ENCODE peak calls at places on chromosomes 6 and 20, in ten cellular contexts. E is lower lobe of right lung; S is H9; A is CD8-positive, alpha-beta T cell; F is mammary epithelial cell; L is HFF-Myc; V is cardiac fibroblast; Q is transverse colon; K is tibial nerve; N is bronchial epithelial cell. P is an unnamed sample.

GRCh38 chr6:109820706-109821350 is 129.7 kb downstream of the FIG4 start:
- DNase-seq in E (no peak), S (no peak), A (no peak), F (no peak), L (no peak), V (no peak), Q (no peak), K (no peak), N (no peak), P (peak; percentile 28)

GRCh38 chr20:41050361-41051019 is 21.9 kb downstream of the TOP1 start:
- DNase-seq in E (no peak), S (no peak), A (no peak), F (no peak), L (no peak), V (no peak), Q (no peak), K (no peak), N (no peak), P (no peak)

GRCh38 chr6:8707956-8708772 is 272.8 kb upstream of the SLC35B3 start:
- DNase-seq in E (peak; percentile 51), S (no peak), A (no peak), F (peak; percentile 19), L (peak; percentile 4), V (peak; percentile 1), Q (peak; percentile 34), K (no peak), N (peak; percentile 64), P (no peak)

GRCh38 chr6:11824986-11825385 is 46.4 kb upstream of the ADTRP start:
- DNase-seq in E (no peak), S (no peak), A (no peak), F (peak; percentile 41), L (no peak), V (peak; percentile 57), Q (no peak), K (no peak), N (peak; percentile 24), P (peak; percentile 52)

GRCh38 chr6:80642452-80642851 is 536.0 kb downstream of the BCKDHB start:
- DNase-seq in E (no peak), S (no peak), A (no peak), F (peak; percentile 29), L (no peak), V (peak; percentile 42), Q (no peak), K (no peak), N (peak; percentile 16), P (no peak)

GRCh38 chr6:148223424-148223842 is 119.2 kb upstream of the SASH1 start:
- DNase-seq in E (no peak), S (no peak), A (no peak), F (peak; percentile 37), L (no peak), V (peak; percentile 73), Q (no peak), K (no peak), N (peak; percentile 76), P (no peak)

GRCh38 chr20:11234181-11234969 is 560.6 kb upstream of the JAG1 start:
- DNase-seq in E (no peak), S (no peak), A (no peak), F (no peak), L (no peak), V (peak; percentile 18), Q (no peak), K (no peak), N (no peak), P (peak; percentile 13)

GRCh38 chr6:88730602-88731001 is 232.8 kb downstream of the RNGTT start:
- DNase-seq in E (no peak), S (peak; percentile 45), A (no peak), F (peak; percentile 64), L (no peak), V (peak; percentile 90), Q (no peak), K (no peak), N (peak; percentile 50), P (no peak)

GRCh38 chr6:109015185-109015584 is 79.5 kb downstream of the SESN1 start:
- DNase-seq in E (no peak), S (no peak), A (no peak), F (peak; percentile 78), L (no peak), V (no peak), Q (no peak), K (no peak), N (peak; percentile 78), P (no peak)

GRCh38 chr20:37240337-37241055 is 21.1 kb downstream of the GHRH start:
- DNase-seq in E (no peak), S (no peak), A (no peak), F (peak; percentile 11), L (no peak), V (no peak), Q (no peak), K (no peak), N (peak; percentile 23), P (no peak)

GRCh38 chr6:155196891-155197290 is 66.9 kb upstream of the CLDN20 start:
- DNase-seq in E (no peak), S (no peak), A (no peak), F (no peak), L (no peak), V (no peak), Q (no peak), K (no peak), N (no peak), P (no peak)

GRCh38 chr6:402901-403658 is 11.5 kb downstream of the IRF4 start:
- DNase-seq in E (no peak), S (no peak), A (no peak), F (no peak), L (no peak), V (no peak), Q (no peak), K (no peak), N (no peak), P (peak; percentile 40)

GRCh38 chr20:3115190-3116107 is 30.9 kb upstream of the AVP start:
- DNase-seq in E (no peak), S (peak; percentile 73), A (peak; percentile 61), F (peak; percentile 37), L (no peak), V (peak; percentile 70), Q (no peak), K (no peak), N (peak; percentile 36), P (peak; percentile 82)

GRCh38 chr6:71394001-71394432 is 105.4 kb downstream of the OGFRL1 start:
- DNase-seq in E (no peak), S (no peak), A (no peak), F (peak; percentile 72), L (no peak), V (peak; percentile 82), Q (no peak), K (no peak), N (peak; percentile 71), P (no peak)

GRCh38 chr20:17508756-17509155 is 22.4 kb downstream of the BFSP1 start:
- DNase-seq in E (no peak), S (no peak), A (no peak), F (no peak), L (no peak), V (no peak), Q (no peak), K (no peak), N (no peak), P (no peak)

GRCh38 chr20:38726849-38727601 is 2.7 kb downstream of the SLC32A1 start:
- DNase-seq in E (no peak), S (peak; percentile 97), A (no peak), F (no peak), L (no peak), V (peak; percentile 29), Q (no peak), K (no peak), N (no peak), P (peak; percentile 73)

GRCh38 chr20:54212226-54212625 is 4.3 kb downstream of the PFDN4 start:
- DNase-seq in E (no peak), S (no peak), A (no peak), F (no peak), L (peak; percentile 56), V (peak; percentile 58), Q (no peak), K (no peak), N (no peak), P (no peak)

DNA sequence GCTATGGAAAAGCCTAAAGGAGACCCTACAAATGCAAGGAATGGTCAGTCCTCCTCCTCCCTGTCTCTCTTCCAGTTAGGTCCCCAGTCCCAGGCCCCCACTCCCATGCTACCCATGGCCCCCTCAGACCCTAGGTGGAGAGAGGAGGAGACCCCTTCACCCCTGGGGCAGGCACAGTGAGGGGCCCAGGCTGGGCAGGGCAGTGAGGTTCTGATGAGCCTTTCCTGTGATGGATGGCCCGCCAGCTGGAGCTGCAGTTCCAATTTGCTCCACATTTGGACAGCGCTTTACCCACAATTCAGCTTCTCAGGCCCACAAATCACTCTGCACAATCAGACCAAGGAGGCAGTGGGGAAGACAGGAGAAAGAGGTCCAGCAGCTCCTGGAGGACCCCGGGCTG is 37.3 kb upstream of the MLN start:
- DNase-seq in E (no peak), S (no peak), A (no peak), F (no peak), L (no peak), V (no peak), Q (no peak), K (no peak), N (no peak), P (no peak)
- TF ChIP-seq CTCF in E (no peak), S (no peak), A (no peak), F (no peak), L (no peak), V (no peak), Q (no peak), K (no peak), N (no peak), P (no peak)

GRCh38 chr20:19815553-19815991 is 57.5 kb downstream of the RIN2 start:
- DNase-seq in E (no peak), S (no peak), A (no peak), F (peak; percentile 97), L (peak; percentile 92), V (peak; percentile 100), Q (no peak), K (peak; percentile 33), N (peak; percentile 99), P (no peak)
- TF ChIP-seq CTCF in E (peak; percentile 7), S (no peak), A (no peak), F (no peak), L (no peak), V (no peak), Q (no peak), K (no peak), N (peak; percentile 2), P (no peak)

GRCh38 chr20:23080521-23080920 is 5.6 kb downstream of the CD93 start:
- DNase-seq in E (no peak), S (no peak), A (no peak), F (no peak), L (no peak), V (no peak), Q (no peak), K (no peak), N (no peak), P (no peak)
- TF ChIP-seq CTCF in E (no peak), S (no peak), A (no peak), F (no peak), L (no peak), V (no peak), Q (no peak), K (no peak), N (no peak), P (no peak)

GRCh38 chr6:18302561-18303439 is 38.5 kb upstream of the DEK start:
- DNase-seq in E (no peak), S (peak; percentile 50), A (no peak), F (no peak), L (no peak), V (peak; percentile 16), Q (no peak), K (no peak), N (no peak), P (no peak)
- TF ChIP-seq CTCF in E (no peak), S (peak; percentile 54), A (no peak), F (no peak), L (no peak), V (no peak), Q (no peak), K (no peak), N (no peak), P (peak; percentile 38)

P was measured in GM10248.